ENCODE peak calls at places on chromosomes 13 and 19, in four cellular contexts. One of them, this sample, is unnamed.

GRCh38 chr19:16374436-16374835 is 49.8 kb downstream of the KLF2 start:
- DNase-seq in stimulated activated naive CD8-positive, alpha-beta T cell treated with anti-CD3 and anti-CD28 coated beads, Interleukin-15, amount 100 ng/mL, for 72 hours: no peak
- DNase-seq in suprapubic skin: no peak
- DNase-seq in WERI-Rb-1: no peak
- DNase-seq in this sample: no peak

GRCh38 chr13:27638521-27638920 is 16.8 kb downstream of the POLR1D start:
- DNase-seq in stimulated activated naive CD8-positive, alpha-beta T cell treated with anti-CD3 and anti-CD28 coated beads, Interleukin-15, amount 100 ng/mL, for 72 hours: no peak
- DNase-seq in suprapubic skin: no peak
- DNase-seq in WERI-Rb-1: peak
- DNase-seq in this sample: peak

GRCh38 chr19:38741670-38742069 is 2.6 kb downstream of the CAPN12 start:
- DNase-seq in stimulated activated naive CD8-positive, alpha-beta T cell treated with anti-CD3 and anti-CD28 coated beads, Interleukin-15, amount 100 ng/mL, for 72 hours: no peak
- DNase-seq in suprapubic skin: no peak
- DNase-seq in WERI-Rb-1: no peak
- DNase-seq in this sample: no peak

GRCh38 chr13:105019073-105019472 is 1516.4 kb downstream of the EFNB2 start:
- DNase-seq in stimulated activated naive CD8-positive, alpha-beta T cell treated with anti-CD3 and anti-CD28 coated beads, Interleukin-15, amount 100 ng/mL, for 72 hours: no peak
- DNase-seq in suprapubic skin: no peak
- DNase-seq in WERI-Rb-1: no peak
- DNase-seq in this sample: no peak

GRCh38 chr13:81048026-81048461 is 707.1 kb upstream of the SPRY2 start:
- DNase-seq in stimulated activated naive CD8-positive, alpha-beta T cell treated with anti-CD3 and anti-CD28 coated beads, Interleukin-15, amount 100 ng/mL, for 72 hours: no peak
- DNase-seq in suprapubic skin: no peak
- DNase-seq in WERI-Rb-1: no peak
- DNase-seq in this sample: peak

GRCh38 chr19:35030257-35031071 is at the start of gene SCN1B:
- DNase-seq in stimulated activated naive CD8-positive, alpha-beta T cell treated with anti-CD3 and anti-CD28 coated beads, Interleukin-15, amount 100 ng/mL, for 72 hours: peak
- DNase-seq in suprapubic skin: no peak
- DNase-seq in WERI-Rb-1: peak
- DNase-seq in this sample: no peak

GRCh38 chr13:110010433-110011135 is 224.2 kb upstream of the IRS2 start:
- DNase-seq in stimulated activated naive CD8-positive, alpha-beta T cell treated with anti-CD3 and anti-CD28 coated beads, Interleukin-15, amount 100 ng/mL, for 72 hours: no peak
- DNase-seq in suprapubic skin: no peak
- DNase-seq in WERI-Rb-1: no peak
- DNase-seq in this sample: no peak

GRCh38 chr13:85093808-85094207 is 705.4 kb downstream of the SLITRK6 start:
- DNase-seq in stimulated activated naive CD8-positive, alpha-beta T cell treated with anti-CD3 and anti-CD28 coated beads, Interleukin-15, amount 100 ng/mL, for 72 hours: no peak
- DNase-seq in suprapubic skin: no peak
- DNase-seq in WERI-Rb-1: no peak
- DNase-seq in this sample: no peak

GRCh38 chr19:58154287-58154678 is 3.7 kb upstream of the ZNF329 start:
- DNase-seq in stimulated activated naive CD8-positive, alpha-beta T cell treated with anti-CD3 and anti-CD28 coated beads, Interleukin-15, amount 100 ng/mL, for 72 hours: no peak
- DNase-seq in suprapubic skin: no peak
- DNase-seq in WERI-Rb-1: peak
- DNase-seq in this sample: peak

GRCh38 chr19:53903055-53903680 is 5.9 kb upstream of the CACNG7 start:
- DNase-seq in stimulated activated naive CD8-positive, alpha-beta T cell treated with anti-CD3 and anti-CD28 coated beads, Interleukin-15, amount 100 ng/mL, for 72 hours: no peak
- DNase-seq in suprapubic skin: no peak
- DNase-seq in WERI-Rb-1: no peak
- DNase-seq in this sample: no peak

GRCh38 chr13:113668491-113668971 is 1.5 kb downstream of the GRK1 start:
- DNase-seq in stimulated activated naive CD8-positive, alpha-beta T cell treated with anti-CD3 and anti-CD28 coated beads, Interleukin-15, amount 100 ng/mL, for 72 hours: no peak
- DNase-seq in suprapubic skin: peak
- DNase-seq in WERI-Rb-1: peak
- DNase-seq in this sample: no peak

GRCh38 chr19:6736169-6736916 is 1.0 kb downstream of the GPR108 start:
- DNase-seq in stimulated activated naive CD8-positive, alpha-beta T cell treated with anti-CD3 and anti-CD28 coated beads, Interleukin-15, amount 100 ng/mL, for 72 hours: peak
- DNase-seq in suprapubic skin: no peak
- DNase-seq in WERI-Rb-1: peak
- DNase-seq in this sample: peak

GRCh38 chr13:40102854-40103253 is 447.4 kb downstream of the COG6 start:
- DNase-seq in stimulated activated naive CD8-positive, alpha-beta T cell treated with anti-CD3 and anti-CD28 coated beads, Interleukin-15, amount 100 ng/mL, for 72 hours: peak
- DNase-seq in suprapubic skin: no peak
- DNase-seq in WERI-Rb-1: no peak
- DNase-seq in this sample: no peak

GRCh38 chr19:17026706-17027427 is at the start of gene CPAMD8:
- DNase-seq in stimulated activated naive CD8-positive, alpha-beta T cell treated with anti-CD3 and anti-CD28 coated beads, Interleukin-15, amount 100 ng/mL, for 72 hours: no peak
- DNase-seq in suprapubic skin: no peak
- DNase-seq in WERI-Rb-1: no peak
- DNase-seq in this sample: no peak

GRCh38 chr13:49580980-49581680 is 4.2 kb downstream of the RCBTB1 start:
- DNase-seq in stimulated activated naive CD8-positive, alpha-beta T cell treated with anti-CD3 and anti-CD28 coated beads, Interleukin-15, amount 100 ng/mL, for 72 hours: no peak
- DNase-seq in suprapubic skin: no peak
- DNase-seq in WERI-Rb-1: peak
- DNase-seq in this sample: no peak